ENCODE peak calls at places on chromosome 4, in six cellular contexts. D is H9, T is trophoblast cell, E is mesenchymal stem cell, U is neuronal stem cell, I is H1. L is an unnamed sample.

GRCh38 chr4:2296621-2297601 is 35.0 kb upstream of the MXD4 start:
- DNase-seq in D (peak; percentile 37), T (no peak), E (no peak), U (no peak), I (peak; percentile 44), L (no peak)

GRCh38 chr4:35125995-35126712 is 1118.2 kb downstream of the ARAP2 start:
- DNase-seq in D (no peak), T (peak; percentile 7), E (no peak), U (no peak), I (no peak), L (no peak)

GRCh38 chr4:74800310-74800709 is 6.0 kb upstream of the BTC start:
- DNase-seq in D (no peak), T (no peak), E (no peak), U (no peak), I (no peak), L (no peak)

GRCh38 chr4:113141901-113142346 is 92.5 kb downstream of the ANK2 start:
- DNase-seq in D (no peak), T (peak; percentile 4), E (peak; percentile 71), U (no peak), I (no peak), L (peak; percentile 43)

GRCh38 chr4:54683616-54684346 is 26.0 kb downstream of the KIT start:
- DNase-seq in D (peak; percentile 41), T (peak; percentile 79), E (peak; percentile 14), U (no peak), I (no peak), L (no peak)

GRCh38 chr4:109125084-109125483 is 177.4 kb downstream of the COL25A1 start:
- DNase-seq in D (no peak), T (no peak), E (no peak), U (no peak), I (no peak), L (no peak)

GRCh38 chr4:11698846-11699590 is 270.3 kb upstream of the HS3ST1 start:
- DNase-seq in D (no peak), T (peak; percentile 74), E (peak; percentile 38), U (no peak), I (no peak), L (peak; percentile 80)

GRCh38 chr4:10085386-10085785 is 31.2 kb downstream of the WDR1 start:
- DNase-seq in D (no peak), T (no peak), E (no peak), U (no peak), I (no peak), L (no peak)

GRCh38 chr4:106034205-106034604 is 138.9 kb downstream of the NPNT start:
- DNase-seq in D (no peak), T (no peak), E (peak; percentile 46), U (no peak), I (no peak), L (no peak)

GRCh38 chr4:15322016-15322415 is 105.8 kb upstream of the C1QTNF7 start:
- DNase-seq in D (no peak), T (no peak), E (no peak), U (no peak), I (no peak), L (no peak)

GRCh38 chr4:30103455-30103854 is 616.7 kb upstream of the PCDH7 start:
- DNase-seq in D (no peak), T (no peak), E (peak; percentile 16), U (no peak), I (no peak), L (peak; percentile 31)

GRCh38 chr4:63269156-63269555 is 1140.1 kb downstream of the TECRL start:
- DNase-seq in D (no peak), T (no peak), E (no peak), U (no peak), I (no peak), L (no peak)

GRCh38 chr4:70703695-70704332 is 15.5 kb downstream of the UTP3 start:
- DNase-seq in D (no peak), T (peak; percentile 20), E (peak; percentile 51), U (peak; percentile 21), I (no peak), L (peak; percentile 83)

GRCh38 chr4:113759696-113760093 is 1.8 kb downstream of the CAMK2D start:
- DNase-seq in D (no peak), T (no peak), E (peak; percentile 30), U (no peak), I (no peak), L (peak; percentile 12)

GRCh38 chr4:184345573-184345922 is 127.9 kb upstream of the ENPP6 start:
- DNase-seq in D (no peak), T (no peak), E (peak; percentile 55), U (no peak), I (no peak), L (peak; percentile 22)

GRCh38 chr4:2634014-2634413 is 97.6 kb downstream of the FAM193A start:
- DNase-seq in D (no peak), T (no peak), E (no peak), U (no peak), I (no peak), L (no peak)

GRCh38 chr4:174563399-174563798 is 41.1 kb upstream of the HPGD start:
- DNase-seq in D (no peak), T (no peak), E (no peak), U (no peak), I (no peak), L (no peak)

GRCh38 chr4:174559894-174560293 is 37.6 kb upstream of the HPGD start:
- DNase-seq in D (peak; percentile 45), T (peak; percentile 94), E (no peak), U (peak; percentile 12), I (no peak), L (no peak)

GRCh38 chr4:174561556-174561955 is 39.3 kb upstream of the HPGD start:
- DNase-seq in D (no peak), T (no peak), E (peak; percentile 68), U (no peak), I (no peak), L (no peak)

DNA sequence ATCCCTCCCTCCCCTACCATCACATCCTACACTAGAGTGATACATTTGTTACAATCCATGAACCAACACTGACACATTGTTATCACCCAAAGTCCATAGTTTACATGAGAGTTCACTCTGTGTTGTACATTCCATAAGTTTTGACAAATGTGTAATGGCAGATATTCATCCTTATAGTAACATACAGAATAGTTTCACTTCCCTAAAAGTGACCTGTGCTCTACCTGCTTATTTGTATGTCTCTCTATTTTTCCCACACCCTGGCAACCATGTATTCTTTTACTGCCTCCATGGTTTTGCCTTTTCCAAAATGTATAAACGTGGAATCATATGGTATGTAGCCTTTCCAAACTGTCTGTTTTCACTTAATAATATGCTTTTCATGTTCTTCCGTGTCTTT is 42.2 kb upstream of the HPGD start:
- DNase-seq in D (no peak), T (no peak), E (no peak), U (no peak), I (no peak), L (no peak)
- H4K91ac ChIP-seq in D (no peak overlapping the region), T (no peak overlapping the region), E (no peak overlapping the region), U (no peak overlapping the region), I (no peak overlapping the region), L (no peak overlapping the region)

GRCh38 chr4:142361981-142362380 is 484.1 kb downstream of the INPP4B start:
- DNase-seq in D (no peak), T (no peak), E (no peak), U (no peak), I (no peak), L (no peak)

GRCh38 chr4:142365386-142365785 is 480.7 kb downstream of the INPP4B start:
- DNase-seq in D (no peak), T (no peak), E (no peak), U (no peak), I (no peak), L (no peak)

GRCh38 chr4:142360657-142361056 is 485.4 kb downstream of the INPP4B start:
- DNase-seq in D (no peak), T (no peak), E (no peak), U (no peak), I (no peak), L (no peak)

GRCh38 chr4:142366821-142367220 is 479.3 kb downstream of the INPP4B start:
- DNase-seq in D (no peak), T (no peak), E (peak; percentile 41), U (no peak), I (no peak), L (no peak)

GRCh38 chr4:142363686-142364085 is 482.4 kb downstream of the INPP4B start:
- DNase-seq in D (no peak), T (peak; percentile 73), E (no peak), U (no peak), I (no peak), L (no peak)
- H4K91ac ChIP-seq in D (no peak overlapping the region), T (no peak overlapping the region), E (no peak overlapping the region), U (no peak overlapping the region), I (no peak overlapping the region), L (no peak overlapping the region)

DNA sequence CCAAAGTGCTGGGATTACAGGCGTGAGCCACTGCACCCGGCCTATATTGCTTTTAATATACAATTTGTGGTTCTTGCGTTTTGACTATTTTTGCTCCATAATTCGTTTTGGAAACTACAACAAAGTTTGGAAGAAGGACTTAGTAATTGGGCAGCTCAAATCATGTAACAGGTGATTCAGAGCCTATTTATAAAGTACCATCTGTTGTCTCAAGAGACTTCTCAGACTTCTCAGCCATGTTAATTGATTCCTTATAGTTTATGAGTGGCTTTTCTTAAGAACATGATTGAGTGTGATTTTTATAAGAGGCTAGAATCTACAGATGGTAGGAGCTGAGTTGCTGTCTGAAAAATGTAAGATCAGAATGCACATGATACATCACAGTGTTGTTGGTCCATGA is 240.2 kb downstream of the ADGRL3 start:
- DNase-seq in D (no peak), T (no peak), E (no peak), U (no peak), I (no peak), L (no peak)
- H4K91ac ChIP-seq in D (no peak overlapping the region), T (no peak overlapping the region), E (no peak overlapping the region), U (no peak overlapping the region), I (no peak overlapping the region), L (no peak overlapping the region)

DNA sequence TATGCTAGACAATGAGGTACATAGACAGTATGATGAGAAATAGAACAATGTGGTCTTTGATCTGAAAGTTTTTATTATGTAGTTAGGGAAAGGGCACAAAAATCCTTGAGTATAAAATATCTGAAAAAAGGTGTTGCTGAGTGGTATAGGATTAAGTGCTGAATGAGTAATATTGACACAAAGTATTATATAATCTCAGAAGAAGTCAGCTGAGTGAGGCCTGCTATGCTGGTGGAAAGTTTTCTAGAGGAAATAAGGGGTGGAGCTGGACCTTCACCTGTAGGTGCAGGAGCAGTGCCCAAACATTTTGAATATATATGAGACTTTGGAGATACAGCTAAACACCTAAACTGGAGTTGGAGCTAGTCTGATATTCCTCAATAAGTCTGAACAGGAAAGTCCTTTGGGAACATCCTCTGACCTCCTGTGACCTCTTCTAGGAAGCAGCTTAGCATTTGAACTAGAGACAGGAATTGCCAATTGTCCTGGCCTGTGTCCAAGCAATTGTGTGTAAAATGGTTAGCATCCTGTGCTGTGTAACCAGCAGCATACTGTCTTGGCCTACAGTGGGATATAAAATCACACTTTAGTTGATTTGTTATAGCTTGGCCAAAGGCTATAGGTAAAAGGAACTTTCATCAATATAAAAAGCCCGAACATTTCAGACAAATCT is 285.3 kb downstream of the ANKRD50 start:
- DNase-seq in D (no peak), T (no peak), E (no peak), U (no peak), I (no peak), L (no peak)
- H4K91ac ChIP-seq in D (no peak overlapping the region), T (no peak overlapping the region), E (no peak overlapping the region), U (no peak overlapping the region), I (no peak overlapping the region), L (peak overlapping the region; percentile 64)

GRCh38 chr4:57351716-57352115 is 241.5 kb upstream of the IGFBP7 start:
- DNase-seq in D (no peak), T (no peak), E (no peak), U (no peak), I (no peak), L (no peak)

DNA sequence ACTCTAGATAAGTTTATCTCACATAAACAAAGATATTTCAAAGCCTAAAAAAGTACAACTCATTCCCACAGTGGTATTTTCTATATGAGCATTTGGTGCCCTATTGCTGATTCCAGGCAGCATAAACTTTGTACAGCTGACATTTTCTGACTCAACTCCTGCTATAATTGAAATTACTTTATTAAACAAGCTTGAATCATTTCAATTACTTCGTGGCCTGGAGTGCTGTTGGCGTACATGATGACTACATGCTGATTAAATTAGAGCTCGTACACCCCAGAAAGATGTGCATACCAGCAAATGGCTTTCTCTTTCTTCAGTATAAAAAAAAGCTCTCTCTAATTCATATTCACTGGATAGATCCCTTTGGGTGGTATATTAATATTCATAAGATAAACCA is 244.9 kb upstream of the IGFBP7 start:
- DNase-seq in D (no peak), T (no peak), E (no peak), U (no peak), I (no peak), L (no peak)
- H4K91ac ChIP-seq in D (no peak overlapping the region), T (no peak overlapping the region), E (no peak overlapping the region), U (no peak overlapping the region), I (no peak overlapping the region), L (no peak overlapping the region)